ENCODE peak calls at places on chromosomes 1 and 21, in six cellular contexts. Q is esophagus muscularis mucosa, A is ovary, N is A549, B is heart left ventricle, H is sigmoid colon. P is an unnamed sample.

GRCh38 chr1:119594386-119594785 is 53.7 kb downstream of the ZNF697 start:
- DNase-seq in Q (no peak), A (no peak), N (no peak), B (no peak), H (no peak), P (no peak)

GRCh38 chr1:107494061-107494460 is 353.2 kb downstream of the NTNG1 start:
- DNase-seq in Q (no peak), A (no peak), N (no peak), B (no peak), H (no peak), P (no peak)

GRCh38 chr1:43935711-43936427 is 2.3 kb downstream of the ARTN start:
- DNase-seq in Q (no peak), A (no peak), N (no peak), B (no peak), H (no peak), P (no peak)

GRCh38 chr1:78765489-78765888 is 115.9 kb downstream of the IFI44 start:
- DNase-seq in Q (no peak), A (no peak), N (no peak), B (no peak), H (no peak), P (no peak)

GRCh38 chr1:116262995-116263385 is 110.1 kb upstream of the ATP1A1 start:
- DNase-seq in Q (peak; percentile 62), A (no peak), N (no peak), B (no peak), H (no peak), P (no peak)

GRCh38 chr21:41906770-41907169 is 27.6 kb upstream of the PRDM15 start:
- DNase-seq in Q (no peak), A (peak; percentile 26), N (no peak), B (no peak), H (peak; percentile 40), P (no peak)

GRCh38 chr1:79259390-79260336 is 253.1 kb upstream of the ADGRL4 start:
- DNase-seq in Q (no peak), A (no peak), N (peak; percentile 6), B (no peak), H (no peak), P (no peak)

GRCh38 chr1:115098979-115099692 is 9.8 kb upstream of the TSPAN2 start:
- DNase-seq in Q (no peak), A (no peak), N (no peak), B (no peak), H (peak; percentile 83), P (no peak)

GRCh38 chr1:167544447-167544846 is 9.1 kb downstream of the CREG1 start:
- DNase-seq in Q (no peak), A (no peak), N (no peak), B (no peak), H (no peak), P (no peak)

GRCh38 chr1:234260578-234260977 is 112.7 kb upstream of the COA6 start:
- DNase-seq in Q (no peak), A (no peak), N (no peak), B (no peak), H (no peak), P (no peak)

GRCh38 chr1:41662061-41662655 is 177.7 kb upstream of the EDN2 start:
- DNase-seq in Q (no peak), A (peak; percentile 59), N (no peak), B (peak; percentile 76), H (peak; percentile 84), P (peak; percentile 65)

GRCh38 chr1:206551296-206551984 is 44.1 kb downstream of the RASSF5 start:
- DNase-seq in Q (no peak), A (no peak), N (no peak), B (no peak), H (no peak), P (no peak)

GRCh38 chr1:178864326-178864725 is 6.6 kb downstream of the ANGPTL1 start:
- DNase-seq in Q (no peak), A (no peak), N (no peak), B (no peak), H (no peak), P (no peak)

GRCh38 chr1:209530990-209531389 is 52.5 kb upstream of the CAMK1G start:
- DNase-seq in Q (no peak), A (no peak), N (no peak), B (no peak), H (no peak), P (no peak)

GRCh38 chr1:161498646-161499045 is 6.6 kb upstream of the FCGR2A start:
- DNase-seq in Q (no peak), A (no peak), N (no peak), B (no peak), H (no peak), P (no peak)

GRCh38 chr1:220044683-220045355 is 1.5 kb downstream of the EPRS1 start:
- DNase-seq in Q (no peak), A (no peak), N (no peak), B (no peak), H (no peak), P (no peak)

GRCh38 chr1:201310986-201311355 is 27.7 kb downstream of the PKP1 start:
- DNase-seq in Q (no peak), A (no peak), N (peak; percentile 29), B (no peak), H (no peak), P (no peak)

GRCh38 chr1:186781731-186782130 is 47.0 kb upstream of the PLA2G4A start:
- DNase-seq in Q (no peak), A (no peak), N (no peak), B (no peak), H (peak; percentile 67), P (no peak)

GRCh38 chr1:201628490-201628889 is 89.6 kb downstream of the NAV1 start:
- DNase-seq in Q (no peak), A (no peak), N (no peak), B (peak; percentile 43), H (no peak), P (no peak)

GRCh38 chr1:204730826-204731459 is 45.4 kb upstream of the LRRN2 start:
- DNase-seq in Q (no peak), A (no peak), N (no peak), B (no peak), H (no peak), P (no peak)

GRCh38 chr1:232367293-232367692 is 262.6 kb downstream of the SIPA1L2 start:
- DNase-seq in Q (no peak), A (no peak), N (no peak), B (no peak), H (no peak), P (no peak)

DNA sequence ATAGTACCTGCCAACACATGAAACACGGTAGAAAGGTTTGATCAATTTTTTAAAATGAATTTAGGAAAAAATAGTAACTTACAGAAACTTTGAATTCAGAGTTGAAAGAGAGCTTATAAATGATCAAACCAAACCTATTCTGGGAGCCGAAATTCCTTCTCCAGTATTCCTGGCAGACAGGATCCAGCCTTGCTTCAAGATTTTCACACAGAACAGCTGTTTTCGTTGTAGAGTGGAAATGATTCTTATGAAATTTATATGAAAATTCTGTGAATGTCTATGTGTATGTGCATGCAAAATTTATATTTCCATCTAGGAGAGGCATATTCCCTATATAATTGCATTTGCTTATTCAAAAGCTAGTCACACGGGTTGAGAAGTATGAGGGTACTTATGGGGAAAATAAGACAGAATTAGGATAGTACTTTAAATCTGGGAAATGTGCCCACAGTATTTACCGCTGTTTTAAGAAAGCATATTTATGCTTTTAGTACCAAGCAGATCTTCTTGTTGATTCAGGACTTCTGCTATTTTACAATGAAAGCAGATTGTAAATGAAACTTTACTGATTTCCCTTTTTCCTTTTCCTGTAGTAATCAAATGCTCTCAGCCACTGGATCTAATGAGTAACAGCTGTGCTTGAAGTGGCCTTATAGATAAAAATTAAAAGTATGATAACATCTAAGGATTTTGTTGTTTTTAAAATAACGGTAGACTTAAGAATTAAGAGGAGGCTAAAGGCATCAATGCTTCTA is 30.4 kb downstream of the PRRX1 start:
- DNase-seq in Q (peak; percentile 24), A (no peak), N (no peak), B (no peak), H (no peak), P (no peak)
- H3K4me1 ChIP-seq in Q (peaks cover 12% of the 10 kb centered on the region), A (peaks cover 4% of the 10 kb centered on the region), N (no peaks in the 10 kb centered on the region), B (peaks cover 86% of the 10 kb centered on the region), H (no peaks in the 10 kb centered on the region), P (peaks cover 3% of the 10 kb centered on the region)

GRCh38 chr1:84301759-84302380 is 362 bp downstream of the SAMD13 start:
- DNase-seq in Q (no peak), A (no peak), N (no peak), B (no peak), H (no peak), P (no peak)

GRCh38 chr1:84300991-84301758 is at the start of gene SAMD13:
- DNase-seq in Q (no peak), A (no peak), N (peak; percentile 18), B (peak; percentile 88), H (peak; percentile 84), P (peak; percentile 93)

GRCh38 chr1:84298688-84299535 is 2.6 kb upstream of the SAMD13 start:
- DNase-seq in Q (no peak), A (peak; percentile 33), N (peak; percentile 41), B (peak; percentile 47), H (peak; percentile 66), P (peak; percentile 56)

GRCh38 chr1:84299536-84300260 is 1.8 kb upstream of the SAMD13 start:
- DNase-seq in Q (no peak), A (no peak), N (peak; percentile 7), B (no peak), H (no peak), P (no peak)

DNA sequence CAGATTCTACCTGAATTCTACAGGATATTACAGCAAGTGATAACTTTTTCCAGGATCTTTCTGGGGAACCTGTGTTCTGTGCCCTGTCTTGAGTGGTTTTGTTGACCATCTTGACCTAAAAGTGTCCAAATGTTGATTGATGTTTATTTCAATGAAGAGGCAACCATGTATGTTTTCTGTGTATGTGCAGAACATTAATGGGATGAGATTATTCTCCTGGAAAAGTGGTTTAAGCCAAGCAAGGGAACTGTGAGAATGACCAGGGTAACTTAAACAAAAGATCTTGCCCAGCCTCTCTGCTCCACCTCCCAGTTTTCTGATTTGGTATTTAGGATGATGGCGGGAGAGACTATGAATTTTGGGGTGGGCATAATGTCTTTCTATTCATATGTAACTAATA is 1.0 kb upstream of the SAMD13 start:
- DNase-seq in Q (no peak), A (no peak), N (no peak), B (no peak), H (no peak), P (no peak)
- H3K4me3 ChIP-seq in Q (no peak overlapping the region), A (no peak overlapping the region), N (no peak overlapping the region), B (no peak overlapping the region), H (no peak overlapping the region), P (no peak overlapping the region)

GRCh38 chr1:110542730-110543129 is 23.8 kb upstream of the KCNA10 start:
- DNase-seq in Q (no peak), A (no peak), N (no peak), B (no peak), H (no peak), P (no peak)

GRCh38 chr1:110548381-110548780 is 29.4 kb upstream of the KCNA10 start:
- DNase-seq in Q (no peak), A (no peak), N (peak; percentile 36), B (no peak), H (no peak), P (no peak)

GRCh38 chr1:110544753-110545152 is 25.8 kb upstream of the KCNA10 start:
- DNase-seq in Q (no peak), A (no peak), N (no peak), B (no peak), H (no peak), P (no peak)

GRCh38 chr1:110545492-110545891 is 26.5 kb upstream of the KCNA10 start:
- DNase-seq in Q (no peak), A (no peak), N (no peak), B (no peak), H (no peak), P (no peak)

GRCh38 chr1:110547017-110547416 is 28.0 kb upstream of the KCNA10 start:
- DNase-seq in Q (no peak), A (no peak), N (no peak), B (no peak), H (no peak), P (no peak)
- TF ChIP-seq POLR2A in Q (no peak), A (no peak), N (no peak), B (no peak), H (no peak), P (no peak)

GRCh38 chr21:38834725-38835124 is 29.0 kb downstream of the ETS2 start:
- DNase-seq in Q (no peak), A (no peak), N (no peak), B (no peak), H (no peak), P (no peak)
- H3K4me1 ChIP-seq in Q (peaks cover 14% of the 10 kb centered on the region), A (no peaks in the 10 kb centered on the region), N (peaks cover 30% of the 10 kb centered on the region), B (peaks cover 7% of the 10 kb centered on the region), H (peaks cover 9% of the 10 kb centered on the region), P (peaks cover 4% of the 10 kb centered on the region)

P was measured in testis.